ENCODE peak calls at places on chromosomes 2 and 18, in seven cellular contexts. W is stimulated activated CD4-positive, alpha-beta T cell treated with anti-CD3 and anti-CD28 coated beads, Interleukin-2, amount 100 ng/mL, for 48 hours; X is activated gamma-delta T cell treated with Interleukin-2 at 50 U/mL for 16 hours; B is anterior cingulate cortex; Q is mucosa of gallbladder; L is sigmoid colon; H is hypothalamus. E is an unnamed sample.

GRCh38 chr2:1721706-1722483 is 22.4 kb downstream of the PXDN start:
- DNase-seq in B (no peak), H (no peak), Q (no peak), W (no peak), X (no peak), L (peak; percentile 68), E (no peak)

GRCh38 chr18:22637787-22638186 is 220.1 kb upstream of the CTAGE1 start:
- DNase-seq in B (no peak), W (no peak), Q (no peak), H (no peak), L (no peak), X (no peak), E (no peak)

GRCh38 chr18:45719106-45719505 is 4.9 kb upstream of the SLC14A1 start:
- DNase-seq in L (no peak), W (no peak), X (no peak), H (no peak), Q (no peak), B (no peak), E (no peak)

GRCh38 chr18:3305354-3305762 is 43.4 kb downstream of the MYL12B start:
- DNase-seq in W (peak; percentile 16), X (peak; percentile 25), H (no peak), L (no peak), Q (no peak), B (no peak), E (no peak)

GRCh38 chr2:227347117-227347516 is 22.1 kb downstream of the MFF start:
- DNase-seq in H (no peak), W (no peak), X (no peak), B (no peak), L (no peak), Q (no peak), E (no peak)

GRCh38 chr2:171272039-171272438 is 111.3 kb upstream of the TLK1 start:
- DNase-seq in H (no peak), Q (peak; percentile 59), B (no peak), X (no peak), W (no peak), L (no peak), E (no peak)

GRCh38 chr18:47815486-47816270 is 114.8 kb downstream of the SMAD2 start:
- DNase-seq in H (no peak), B (no peak), L (no peak), X (no peak), Q (no peak), W (no peak), E (no peak)

GRCh38 chr2:61889212-61889956 is 928 bp upstream of the CCT4 start:
- DNase-seq in L (peak; percentile 67), W (no peak), B (no peak), X (no peak), H (no peak), Q (no peak), E (no peak)

GRCh38 chr2:44136186-44136585 is 32.5 kb upstream of the PPM1B start:
- DNase-seq in H (no peak), L (no peak), X (no peak), Q (no peak), W (no peak), B (no peak), E (no peak)

GRCh38 chr2:111209045-111209514 is 88.4 kb downstream of the BCL2L11 start:
- DNase-seq in L (no peak), X (no peak), H (no peak), W (peak; percentile 12), B (no peak), Q (no peak), E (no peak)

GRCh38 chr18:73688851-73689659 is 458.6 kb downstream of the FBXO15 start:
- DNase-seq in L (no peak), H (no peak), X (no peak), Q (no peak), W (no peak), B (no peak), E (no peak)

GRCh38 chr18:45197526-45197970 is 417.7 kb upstream of the SLC14A2 start:
- DNase-seq in Q (no peak), H (no peak), X (no peak), W (no peak), L (no peak), B (no peak), E (no peak)

GRCh38 chr2:216116418-216116817 is 7.3 kb downstream of the XRCC5 start:
- DNase-seq in Q (no peak), L (no peak), H (no peak), B (no peak), W (no peak), X (no peak), E (no peak)

GRCh38 chr18:7164610-7165009 is 47.0 kb upstream of the LAMA1 start:
- DNase-seq in W (no peak), L (no peak), H (peak; percentile 3), Q (no peak), B (peak; percentile 17), X (no peak), E (no peak)

GRCh38 chr18:54033087-54033486 is 191.4 kb downstream of the MBD2 start:
- DNase-seq in B (no peak), W (no peak), X (no peak), H (no peak), L (no peak), Q (no peak), E (no peak)

GRCh38 chr2:9842487-9843228 is 616 bp upstream of the TAF1B start:
- DNase-seq in W (no peak), H (no peak), Q (no peak), X (no peak), L (no peak), B (no peak), E (no peak)

GRCh38 chr18:1050012-1050657 is 145.5 kb downstream of the ADCYAP1 start:
- DNase-seq in Q (no peak), H (no peak), L (no peak), W (no peak), X (no peak), B (no peak), E (no peak)

GRCh38 chr2:121297217-121297830 is 12.3 kb upstream of the TFCP2L1 start:
- DNase-seq in Q (no peak), L (no peak), X (no peak), H (no peak), W (no peak), B (no peak), E (peak; percentile 40)

GRCh38 chr18:36829362-36830140 is 624 bp downstream of the KIAA1328 start:
- DNase-seq in H (no peak), X (no peak), Q (no peak), W (no peak), B (peak; percentile 80), L (peak; percentile 65), E (no peak)

GRCh38 chr2:54456526-54457325 is 599 bp downstream of the SPTBN1 start:
- DNase-seq in Q (no peak), L (peak; percentile 73), W (no peak), B (peak; percentile 68), X (no peak), H (peak; percentile 74), E (no peak)

GRCh38 chr18:59514193-59514592 is 155.1 kb upstream of the LMAN1 start:
- DNase-seq in H (no peak), B (no peak), W (no peak), Q (peak; percentile 25), X (no peak), L (peak; percentile 86), E (no peak)

E was measured in D721Med.